ENCODE peak calls at places on chromosomes 6 and 20, in eight cellular contexts. One of them, this sample, is unnamed.

GRCh38 chr6:151807513-151808330 is at the start of gene ESR1:
- DNase-seq in H7: peak
- DNase-seq in right cardiac atrium: peak
- DNase-seq in heart left ventricle: peak
- DNase-seq in CD8-positive, alpha-beta memory T cell: no peak
- DNase-seq in ovary: peak
- DNase-seq in PC-9: no peak
- DNase-seq in kidney epithelial cell: no peak
- DNase-seq in this sample: no peak

GRCh38 chr6:159061805-159062563 is 17.2 kb upstream of the TAGAP start:
- DNase-seq in right cardiac atrium: no peak
- DNase-seq in PC-9: no peak
- DNase-seq in ovary: no peak
- DNase-seq in heart left ventricle: no peak
- DNase-seq in CD8-positive, alpha-beta memory T cell: peak
- DNase-seq in kidney epithelial cell: no peak
- DNase-seq in H7: no peak
- DNase-seq in this sample: peak

GRCh38 chr6:44122821-44123220 is 4.4 kb downstream of the MRPL14 start:
- DNase-seq in kidney epithelial cell: no peak
- DNase-seq in CD8-positive, alpha-beta memory T cell: peak
- DNase-seq in heart left ventricle: no peak
- DNase-seq in ovary: no peak
- DNase-seq in H7: no peak
- DNase-seq in right cardiac atrium: no peak
- DNase-seq in PC-9: no peak
- DNase-seq in this sample: peak

GRCh38 chr6:105326216-105326615 is 76.7 kb downstream of the PREP start:
- DNase-seq in H7: no peak
- DNase-seq in ovary: no peak
- DNase-seq in CD8-positive, alpha-beta memory T cell: no peak
- DNase-seq in heart left ventricle: no peak
- DNase-seq in right cardiac atrium: no peak
- DNase-seq in kidney epithelial cell: no peak
- DNase-seq in PC-9: peak
- DNase-seq in this sample: no peak

GRCh38 chr6:145815875-145816274 is 1.3 kb upstream of the FBXO30 start:
- DNase-seq in PC-9: no peak
- DNase-seq in heart left ventricle: no peak
- DNase-seq in ovary: no peak
- DNase-seq in CD8-positive, alpha-beta memory T cell: no peak
- DNase-seq in kidney epithelial cell: no peak
- DNase-seq in H7: peak
- DNase-seq in right cardiac atrium: no peak
- DNase-seq in this sample: no peak

GRCh38 chr20:63175031-63175895 is 40.7 kb downstream of the YTHDF1 start:
- DNase-seq in right cardiac atrium: no peak
- DNase-seq in H7: peak
- DNase-seq in CD8-positive, alpha-beta memory T cell: no peak
- DNase-seq in kidney epithelial cell: no peak
- DNase-seq in ovary: no peak
- DNase-seq in heart left ventricle: no peak
- DNase-seq in PC-9: no peak
- DNase-seq in this sample: no peak

GRCh38 chr6:45903959-45904358 is 111.7 kb downstream of the CLIC5 start:
- DNase-seq in ovary: no peak
- DNase-seq in heart left ventricle: no peak
- DNase-seq in CD8-positive, alpha-beta memory T cell: no peak
- DNase-seq in PC-9: no peak
- DNase-seq in H7: no peak
- DNase-seq in kidney epithelial cell: no peak
- DNase-seq in right cardiac atrium: no peak
- DNase-seq in this sample: no peak

GRCh38 chr20:25177890-25178321 is 17.6 kb upstream of the ENTPD6 start:
- DNase-seq in heart left ventricle: no peak
- DNase-seq in PC-9: peak
- DNase-seq in right cardiac atrium: no peak
- DNase-seq in CD8-positive, alpha-beta memory T cell: no peak
- DNase-seq in kidney epithelial cell: no peak
- DNase-seq in ovary: no peak
- DNase-seq in H7: no peak
- DNase-seq in this sample: no peak

GRCh38 chr6:108168980-108169800 is 3.4 kb downstream of the NR2E1 start:
- DNase-seq in right cardiac atrium: no peak
- DNase-seq in ovary: no peak
- DNase-seq in CD8-positive, alpha-beta memory T cell: no peak
- DNase-seq in heart left ventricle: no peak
- DNase-seq in H7: peak
- DNase-seq in PC-9: no peak
- DNase-seq in kidney epithelial cell: no peak
- DNase-seq in this sample: no peak

GRCh38 chr6:139932671-139933070 is 558.2 kb upstream of the CITED2 start:
- DNase-seq in right cardiac atrium: no peak
- DNase-seq in kidney epithelial cell: peak
- DNase-seq in H7: no peak
- DNase-seq in CD8-positive, alpha-beta memory T cell: no peak
- DNase-seq in heart left ventricle: no peak
- DNase-seq in PC-9: no peak
- DNase-seq in ovary: no peak
- DNase-seq in this sample: no peak

DNA sequence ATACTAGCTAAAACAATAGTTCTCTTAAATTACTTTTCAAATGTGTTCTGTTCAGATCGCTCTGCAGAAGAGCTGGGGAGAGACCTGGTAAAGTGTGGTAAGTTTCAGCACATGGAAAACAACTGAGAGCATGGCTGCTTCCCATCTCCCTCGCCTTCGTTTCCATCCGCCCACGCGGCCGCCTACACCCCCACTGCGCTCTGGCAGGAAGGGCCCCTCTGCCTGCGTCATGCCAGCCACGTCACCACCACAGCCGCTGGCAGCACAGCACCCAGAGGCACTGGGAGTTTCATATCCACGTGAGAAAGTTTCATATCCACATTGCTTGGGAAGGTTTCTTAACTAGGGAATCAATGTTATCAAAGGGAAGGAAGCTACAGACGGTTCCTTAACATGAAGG is 23.9 kb upstream of the PDE10A start:
- DNase-seq in right cardiac atrium: no peak
- DNase-seq in H7: no peak
- DNase-seq in PC-9: no peak
- DNase-seq in ovary: no peak
- DNase-seq in CD8-positive, alpha-beta memory T cell: no peak
- DNase-seq in kidney epithelial cell: no peak
- DNase-seq in heart left ventricle: no peak
- DNase-seq in this sample: no peak
- H3K4me3 ChIP-seq in right cardiac atrium: no peak
- H3K4me3 ChIP-seq in H7: no peak
- H3K4me3 ChIP-seq in PC-9: no peak
- H3K4me3 ChIP-seq in ovary: no peak
- H3K4me3 ChIP-seq in CD8-positive, alpha-beta memory T cell: no peak
- H3K4me3 ChIP-seq in kidney epithelial cell: no peak
- H3K4me3 ChIP-seq in heart left ventricle: no peak
- H3K4me3 ChIP-seq in this sample: no peak

GRCh38 chr6:31465185-31465536 is 32.8 kb upstream of the MICB start:
- DNase-seq in heart left ventricle: no peak
- DNase-seq in ovary: no peak
- DNase-seq in H7: no peak
- DNase-seq in kidney epithelial cell: no peak
- DNase-seq in right cardiac atrium: no peak
- DNase-seq in CD8-positive, alpha-beta memory T cell: no peak
- DNase-seq in PC-9: no peak
- DNase-seq in this sample: no peak
- H3K4me3 ChIP-seq in heart left ventricle: peak
- H3K4me3 ChIP-seq in ovary: no peak
- H3K4me3 ChIP-seq in H7: no peak
- H3K4me3 ChIP-seq in kidney epithelial cell: no peak
- H3K4me3 ChIP-seq in right cardiac atrium: no peak
- H3K4me3 ChIP-seq in CD8-positive, alpha-beta memory T cell: peak
- H3K4me3 ChIP-seq in PC-9: no peak
- H3K4me3 ChIP-seq in this sample: peak

GRCh38 chr6:16473908-16474791 is 235.8 kb downstream of the GMPR start:
- DNase-seq in CD8-positive, alpha-beta memory T cell: no peak
- DNase-seq in right cardiac atrium: no peak
- DNase-seq in H7: no peak
- DNase-seq in PC-9: no peak
- DNase-seq in kidney epithelial cell: no peak
- DNase-seq in ovary: no peak
- DNase-seq in heart left ventricle: no peak
- DNase-seq in this sample: peak
- H3K4me3 ChIP-seq in CD8-positive, alpha-beta memory T cell: peak
- H3K4me3 ChIP-seq in right cardiac atrium: no peak
- H3K4me3 ChIP-seq in H7: no peak
- H3K4me3 ChIP-seq in PC-9: no peak
- H3K4me3 ChIP-seq in kidney epithelial cell: no peak
- H3K4me3 ChIP-seq in ovary: no peak
- H3K4me3 ChIP-seq in heart left ventricle: no peak
- H3K4me3 ChIP-seq in this sample: no peak

DNA sequence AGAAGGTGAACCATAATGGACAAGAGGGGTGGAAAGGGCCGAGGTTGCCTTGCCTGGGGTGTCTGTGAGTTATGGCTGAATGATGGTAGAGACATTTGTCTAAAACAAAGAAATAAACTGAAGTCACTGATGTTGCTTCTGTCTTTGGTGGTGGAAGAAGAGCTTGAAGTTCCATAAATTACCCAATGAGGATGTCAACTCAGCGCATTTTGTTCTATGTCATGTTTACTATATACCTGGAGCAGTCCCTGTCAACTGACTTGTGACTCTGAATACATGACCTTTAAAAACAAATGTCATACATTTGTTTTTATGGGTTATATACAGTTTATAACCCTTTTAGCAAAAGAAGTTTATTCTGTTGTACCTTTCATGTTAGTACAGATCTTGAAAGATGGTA is 2.0 kb downstream of the EFHC1 start:
- DNase-seq in kidney epithelial cell: no peak
- DNase-seq in PC-9: no peak
- DNase-seq in CD8-positive, alpha-beta memory T cell: no peak
- DNase-seq in H7: no peak
- DNase-seq in heart left ventricle: no peak
- DNase-seq in ovary: no peak
- DNase-seq in right cardiac atrium: no peak
- DNase-seq in this sample: no peak
- H3K4me3 ChIP-seq in kidney epithelial cell: no peak
- H3K4me3 ChIP-seq in PC-9: no peak
- H3K4me3 ChIP-seq in CD8-positive, alpha-beta memory T cell: no peak
- H3K4me3 ChIP-seq in H7: no peak
- H3K4me3 ChIP-seq in heart left ventricle: no peak
- H3K4me3 ChIP-seq in ovary: no peak
- H3K4me3 ChIP-seq in right cardiac atrium: no peak
- H3K4me3 ChIP-seq in this sample: no peak

GRCh38 chr20:58693226-58694006 is 816 bp downstream of the NPEPL1 start:
- DNase-seq in ovary: peak
- DNase-seq in PC-9: no peak
- DNase-seq in heart left ventricle: peak
- DNase-seq in right cardiac atrium: peak
- DNase-seq in kidney epithelial cell: no peak
- DNase-seq in H7: peak
- DNase-seq in CD8-positive, alpha-beta memory T cell: no peak
- DNase-seq in this sample: no peak
- H3K4me3 ChIP-seq in ovary: peak
- H3K4me3 ChIP-seq in PC-9: peak
- H3K4me3 ChIP-seq in heart left ventricle: peak
- H3K4me3 ChIP-seq in right cardiac atrium: peak
- H3K4me3 ChIP-seq in kidney epithelial cell: peak
- H3K4me3 ChIP-seq in H7: peak
- H3K4me3 ChIP-seq in CD8-positive, alpha-beta memory T cell: peak
- H3K4me3 ChIP-seq in this sample: peak

This sample was measured in CD4-positive, alpha-beta memory T cell.